ENCODE peak calls at places on chromosomes 7 and 10, in seven cellular contexts. L, M, B, R, F, W and N are unnamed samples.

GRCh38 chr10:114413398-114413797 is 9.1 kb upstream of the AFAP1L2 start:
- DNase-seq in L (no peak), M (no peak), B (no peak), R (no peak), F (peak; percentile 20), W (no peak), N (no peak)

GRCh38 chr10:28838908-28839307 is 161.6 kb downstream of the BAMBI start:
- DNase-seq in L (peak; percentile 62), M (peak; percentile 19), B (peak; percentile 56), R (no peak), F (no peak), W (peak; percentile 44), N (no peak)

GRCh38 chr10:99531026-99531695 is 1.6 kb upstream of the NKX2-3 start:
- DNase-seq in L (no peak), M (no peak), B (no peak), R (no peak), F (no peak), W (no peak), N (no peak)

GRCh38 chr7:157854066-157854891 is 517.5 kb downstream of the DNAJB6 start:
- DNase-seq in L (no peak), M (peak; percentile 54), B (no peak), R (no peak), F (no peak), W (no peak), N (no peak)

GRCh38 chr10:14023612-14024348 is 306.9 kb downstream of the FRMD4A start:
- DNase-seq in L (no peak), M (no peak), B (no peak), R (no peak), F (no peak), W (no peak), N (no peak)

GRCh38 chr7:4699897-4700296 is 17.8 kb downstream of the FOXK1 start:
- DNase-seq in L (no peak), M (no peak), B (no peak), R (no peak), F (no peak), W (no peak), N (no peak)

GRCh38 chr10:1070939-1071338 is 14.8 kb downstream of the WDR37 start:
- DNase-seq in L (peak; percentile 37), M (peak; percentile 20), B (no peak), R (no peak), F (no peak), W (peak; percentile 47), N (no peak)

GRCh38 chr7:139943391-139943790 is 114.3 kb downstream of the TBXAS1 start:
- DNase-seq in L (no peak), M (no peak), B (no peak), R (no peak), F (no peak), W (no peak), N (no peak)

GRCh38 chr7:38756521-38756920 is 125.3 kb upstream of the AMPH start:
- DNase-seq in L (peak; percentile 39), M (peak; percentile 66), B (no peak), R (peak; percentile 8), F (no peak), W (peak; percentile 60), N (peak; percentile 65)

GRCh38 chr10:71501402-71501801 is 104.7 kb downstream of the CDH23 start:
- DNase-seq in L (no peak), M (no peak), B (no peak), R (no peak), F (no peak), W (no peak), N (no peak)

GRCh38 chr7:32204361-32205018 is 134.3 kb upstream of the PDE1C start:
- DNase-seq in L (peak; percentile 77), M (peak; percentile 75), B (peak; percentile 80), R (peak; percentile 80), F (peak; percentile 65), W (peak; percentile 81), N (peak; percentile 47)

GRCh38 chr10:123284022-123284421 is 129.8 kb downstream of the BUB3 start:
- DNase-seq in L (no peak), M (no peak), B (no peak), R (no peak), F (no peak), W (no peak), N (no peak)
- TF ChIP-seq CTCF in L (peak; percentile 27), M (peak; percentile 5), B (peak; percentile 12), R (no peak), F (peak; percentile 8), W (no peak), N (no peak)

DNA sequence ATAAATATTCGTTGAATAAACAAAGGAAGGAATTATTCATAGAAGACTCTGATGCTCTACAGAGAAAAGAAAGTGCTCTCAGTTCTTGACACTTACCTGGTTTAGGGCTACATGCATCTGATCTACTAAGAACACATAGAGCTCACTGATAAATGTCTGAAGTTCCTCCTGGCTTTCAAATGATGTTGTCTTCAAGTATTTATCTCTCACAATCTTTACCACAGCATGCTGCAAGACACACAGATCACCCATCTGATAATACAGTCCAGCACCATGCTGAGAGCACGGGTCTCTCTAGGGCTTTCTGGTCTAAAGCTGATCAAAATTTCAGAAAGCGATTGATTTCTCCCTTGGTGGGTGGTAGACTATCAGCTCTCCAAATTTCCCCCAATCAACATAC is 44.5 kb upstream of the MRPS16 start:
- DNase-seq in L (no peak), M (no peak), B (no peak), R (no peak), F (no peak), W (no peak), N (no peak)
- TF ChIP-seq CTCF in L (no peak), M (no peak), B (no peak), R (no peak), F (no peak), W (no peak), N (no peak)

GRCh38 chr10:17225823-17226222 is 2.2 kb upstream of the VIM start:
- DNase-seq in L (no peak), M (no peak), B (no peak), R (no peak), F (no peak), W (no peak), N (no peak)

GRCh38 chr10:17229016-17229716 is 1.1 kb downstream of the VIM start:
- DNase-seq in L (peak; percentile 86), M (peak; percentile 89), B (peak; percentile 88), R (peak; percentile 95), F (peak; percentile 92), W (peak; percentile 94), N (peak; percentile 98)

GRCh38 chr10:17226891-17227303 is 1.1 kb upstream of the VIM start:
- DNase-seq in L (no peak), M (no peak), B (no peak), R (no peak), F (no peak), W (no peak), N (no peak)

GRCh38 chr10:17228081-17229015 is at the start of gene VIM:
- DNase-seq in L (peak; percentile 97), M (peak; percentile 98), B (peak; percentile 90), R (peak; percentile 98), F (peak; percentile 98), W (peak; percentile 96), N (peak; percentile 100)

GRCh38 chr10:17227367-17228080 is 517 bp upstream of the VIM start:
- DNase-seq in L (no peak), M (peak; percentile 57), B (no peak), R (peak; percentile 54), F (no peak), W (peak; percentile 47), N (no peak)
- TF ChIP-seq CTCF in L (no peak), M (peak; percentile 40), B (peak; percentile 41), R (peak; percentile 44), F (peak; percentile 76), W (peak; percentile 46), N (no peak)

GRCh38 chr10:112721080-112721698 is 228.9 kb upstream of the TCF7L2 start:
- DNase-seq in L (peak; percentile 35), M (peak; percentile 59), B (peak; percentile 46), R (peak; percentile 58), F (peak; percentile 53), W (peak; percentile 71), N (peak; percentile 33)
- TF ChIP-seq CTCF in L (peak; percentile 72), M (peak; percentile 67), B (peak; percentile 53), R (peak; percentile 84), F (peak; percentile 85), W (peak; percentile 77), N (peak; percentile 52)

DNA sequence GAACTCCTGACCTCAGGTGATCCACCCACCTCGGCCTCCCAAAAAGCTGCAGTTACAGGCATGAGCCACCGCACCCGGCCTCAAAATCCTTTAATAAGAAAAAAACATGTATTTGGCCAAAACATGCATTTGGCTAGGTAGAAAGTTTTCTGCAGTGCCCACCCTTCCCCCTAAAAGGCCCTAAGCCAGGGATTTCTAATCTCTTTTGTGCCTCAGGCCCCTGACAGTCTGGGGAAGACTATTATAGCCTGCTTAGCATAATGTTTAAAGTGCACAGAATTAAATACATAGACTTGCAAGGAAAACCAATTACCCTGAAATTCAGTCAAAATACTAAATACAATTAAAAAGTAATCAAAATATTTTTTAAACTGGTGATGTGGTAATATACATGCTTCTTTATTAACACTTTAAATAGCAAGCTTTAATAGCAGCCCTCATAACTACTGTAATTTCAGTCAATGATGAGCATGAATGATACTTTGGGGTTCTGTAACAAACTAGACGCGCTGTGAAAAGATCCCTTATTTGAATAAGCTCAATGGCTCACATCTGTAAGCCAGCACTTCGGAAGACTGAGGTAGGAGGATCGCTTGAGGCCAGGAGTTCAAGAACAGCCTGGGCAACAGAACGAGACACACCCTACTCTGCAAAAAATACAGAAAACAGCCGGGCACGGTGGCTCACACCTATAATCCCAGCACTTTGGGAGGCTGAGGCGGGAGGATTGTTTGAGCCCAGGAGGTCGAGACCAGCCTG is 29.9 kb downstream of the SPDYE6 start:
- DNase-seq in L (no peak), M (no peak), B (no peak), R (no peak), F (no peak), W (no peak), N (no peak)
- TF ChIP-seq CTCF in L (no peak), M (no peak), B (no peak), R (no peak), F (peak; percentile 15), W (no peak), N (no peak)